ENCODE peak calls at places on chromosomes 12 and 14, in ten cellular contexts. C, R, O, U, L, V, M, H, N and G are unnamed samples.

GRCh38 chr12:71045781-71046180 is 112.0 kb downstream of the TSPAN8 start:
- DNase-seq in U (no peak), M (no peak), C (no peak), L (peak), V (peak), O (no peak), H (no peak), N (no peak), R (no peak), G (no peak)

GRCh38 chr12:115404761-115405470 is 720.9 kb upstream of the TBX3 start:
- DNase-seq in V (peak), O (no peak), U (no peak), M (no peak), L (peak), H (no peak), R (no peak), N (no peak), C (no peak), G (no peak)

GRCh38 chr12:116222358-116222757 is 55.1 kb downstream of the MED13L start:
- DNase-seq in R (no peak), O (peak), H (no peak), V (peak), C (peak), N (no peak), L (peak), M (peak), U (peak), G (no peak)

GRCh38 chr14:105069887-105070759 is 4.9 kb upstream of the GPR132 start:
- DNase-seq in V (peak), C (peak), R (peak), H (peak), U (no peak), N (no peak), O (no peak), L (peak), M (no peak), G (no peak)

GRCh38 chr14:71538949-71539659 is 393.1 kb upstream of the RGS6 start:
- DNase-seq in C (no peak), U (no peak), N (no peak), V (peak), L (peak), R (no peak), M (no peak), O (no peak), H (no peak), G (no peak)

GRCh38 chr14:35289623-35290022 is 2.6 kb upstream of the PSMA6 start:
- DNase-seq in M (no peak), L (no peak), N (no peak), U (no peak), V (no peak), R (no peak), C (no peak), O (no peak), H (no peak), G (no peak)

GRCh38 chr12:29794869-29795268 is 11.1 kb upstream of the TMTC1 start:
- DNase-seq in H (no peak), U (no peak), O (no peak), L (no peak), M (no peak), R (no peak), N (no peak), C (no peak), V (no peak), G (no peak)

GRCh38 chr12:128786741-128787391 is 36.9 kb downstream of the SLC15A4 start:
- DNase-seq in M (no peak), U (no peak), C (no peak), H (no peak), N (no peak), V (no peak), R (no peak), O (no peak), L (no peak), G (no peak)

GRCh38 chr14:71133296-71133695 is 226.0 kb downstream of the PCNX1 start:
- DNase-seq in V (no peak), C (no peak), R (no peak), H (peak), U (no peak), M (no peak), N (no peak), O (no peak), L (no peak), G (no peak)

GRCh38 chr14:67768219-67768618 is 48.2 kb downstream of the ZFYVE26 start:
- DNase-seq in U (no peak), R (no peak), V (peak), L (no peak), M (no peak), H (no peak), C (no peak), N (no peak), O (no peak), G (no peak)

GRCh38 chr12:34287437-34287836 is 265.1 kb downstream of the ALG10 start:
- DNase-seq in H (peak), O (no peak), C (no peak), R (no peak), L (no peak), V (no peak), U (no peak), M (no peak), N (no peak), G (peak)

GRCh38 chr12:3740840-3741239 is 12.1 kb downstream of the CRACR2A start:
- DNase-seq in R (no peak), O (no peak), M (no peak), U (no peak), H (no peak), L (no peak), C (no peak), N (no peak), V (no peak), G (no peak)

DNA sequence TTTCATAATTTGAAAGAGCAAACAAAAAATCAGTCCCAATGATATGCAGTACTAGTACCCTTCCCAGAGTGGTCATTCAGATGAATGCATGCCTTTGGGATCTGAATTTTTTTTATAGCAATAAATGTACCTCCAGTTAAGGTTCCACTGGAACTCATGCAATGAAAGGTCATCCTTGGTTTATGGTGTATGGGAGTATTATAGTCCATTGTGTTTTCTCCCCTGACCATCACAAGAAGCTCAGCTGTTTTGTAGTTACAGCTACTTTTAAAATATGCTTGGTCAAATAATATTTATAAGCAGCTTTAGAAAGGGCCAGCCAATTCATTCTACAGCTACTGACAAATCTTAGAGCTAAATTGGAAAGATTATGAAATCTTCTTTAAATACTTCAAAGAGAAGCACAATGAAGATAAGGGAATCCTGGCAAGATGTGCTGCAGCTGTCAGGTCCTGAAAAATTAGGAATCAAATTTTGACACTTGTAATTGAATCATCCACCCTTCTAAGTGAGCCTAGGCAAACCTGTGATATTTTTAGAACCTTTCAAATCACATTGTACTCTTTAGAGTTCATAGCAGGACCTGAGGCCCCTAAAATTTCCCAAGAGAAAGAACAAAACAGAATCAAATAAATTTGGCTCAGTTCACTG is 46.5 kb downstream of the IFT81 start:
- DNase-seq in R (no peak), N (no peak), V (no peak), M (no peak), U (no peak), C (no peak), H (no peak), O (no peak), L (no peak), G (no peak)
- H3K27ac ChIP-seq in R (no peak), N (no peak), V (peak), M (no peak), U (no peak), C (peak), H (peak), O (no peak), L (no peak), G (peak)

GRCh38 chr12:53431187-53431586 is 7.5 kb downstream of the AMHR2 start:
- DNase-seq in O (no peak), H (no peak), L (no peak), V (no peak), N (no peak), U (no peak), C (no peak), R (no peak), M (no peak), G (no peak)

GRCh38 chr12:53425515-53426150 is 2.0 kb downstream of the AMHR2 start:
- DNase-seq in U (peak), L (no peak), R (no peak), C (no peak), V (peak), M (no peak), N (no peak), O (peak), H (peak), G (no peak)

GRCh38 chr12:53427905-53428594 is 4.4 kb downstream of the AMHR2 start:
- DNase-seq in L (peak), V (peak), H (no peak), U (no peak), O (no peak), N (no peak), C (no peak), R (no peak), M (no peak), G (no peak)

GRCh38 chr12:53428741-53429140 is 5.1 kb downstream of the AMHR2 start:
- DNase-seq in N (no peak), R (no peak), O (no peak), V (no peak), L (no peak), M (no peak), U (no peak), H (no peak), C (no peak), G (no peak)

GRCh38 chr12:53430116-53430515 is 6.5 kb downstream of the AMHR2 start:
- DNase-seq in R (no peak), U (no peak), V (no peak), C (no peak), N (no peak), O (no peak), L (no peak), M (no peak), H (no peak), G (no peak)
- H3K27ac ChIP-seq in R (no peak), U (no peak), V (no peak), C (no peak), N (no peak), O (no peak), L (no peak), M (no peak), H (no peak), G (no peak)

GRCh38 chr14:58607571-58608317 is 30.0 kb upstream of the DACT1 start:
- DNase-seq in R (no peak), L (peak), U (no peak), M (no peak), H (no peak), V (peak), N (no peak), C (no peak), O (no peak), G (no peak)
- H3K27ac ChIP-seq in R (no peak), L (peak), U (no peak), M (no peak), H (peak), V (no peak), N (no peak), C (no peak), O (no peak), G (no peak)

GRCh38 chr12:32149489-32149888 is 42.8 kb downstream of the BICD1 start:
- DNase-seq in U (no peak), V (no peak), C (no peak), N (no peak), O (no peak), M (no peak), R (no peak), L (no peak), H (no peak), G (no peak)

GRCh38 chr12:32151552-32151951 is 44.9 kb downstream of the BICD1 start:
- DNase-seq in R (no peak), V (no peak), N (no peak), U (no peak), C (no peak), O (no peak), L (no peak), H (no peak), M (no peak), G (no peak)

GRCh38 chr12:32146074-32146873 is 39.6 kb downstream of the BICD1 start:
- DNase-seq in C (no peak), V (no peak), U (no peak), O (no peak), M (no peak), R (peak), L (no peak), N (no peak), H (no peak), G (no peak)

GRCh38 chr12:32151081-32151480 is 44.4 kb downstream of the BICD1 start:
- DNase-seq in N (no peak), U (no peak), H (no peak), R (no peak), C (no peak), O (no peak), M (no peak), L (peak), V (no peak), G (no peak)

DNA sequence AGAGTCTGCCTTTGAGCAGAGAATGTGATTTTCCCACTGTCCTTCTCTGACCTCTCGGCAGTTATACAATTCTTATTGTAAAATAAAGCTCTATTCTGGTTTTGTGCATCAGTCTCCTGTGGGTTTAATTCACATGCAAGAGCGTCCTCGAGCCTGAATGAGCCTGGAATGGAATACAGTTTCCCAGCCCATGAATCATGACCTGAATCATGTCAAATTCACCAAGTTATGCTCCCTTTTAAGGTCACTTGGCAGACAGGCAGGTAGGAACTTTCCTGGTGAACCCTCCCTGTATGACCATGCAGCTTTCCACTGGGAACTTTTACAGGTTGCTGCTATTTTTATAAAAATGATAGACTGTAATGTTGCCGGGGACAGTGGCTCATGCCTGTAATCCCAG is 41.7 kb downstream of the BICD1 start:
- DNase-seq in R (no peak), O (no peak), H (no peak), L (peak), M (no peak), V (no peak), U (no peak), N (no peak), C (no peak), G (no peak)
- H3K27ac ChIP-seq in R (no peak), O (no peak), H (no peak), L (peak), M (no peak), V (no peak), U (no peak), N (no peak), C (no peak), G (no peak)

GRCh38 chr14:99752486-99753121 is 40.6 kb upstream of the EML1 start:
- DNase-seq in C (no peak), N (no peak), O (no peak), V (peak), M (no peak), U (peak), L (peak), R (no peak), H (no peak), G (no peak)
- H3K27ac ChIP-seq in C (peak), N (no peak), O (no peak), V (no peak), M (peak), U (no peak), L (peak), R (no peak), H (no peak), G (peak)

GRCh38 chr12:118219106-118219505 is 83.2 kb downstream of the PEBP1 start:
- DNase-seq in O (no peak), L (no peak), M (no peak), R (no peak), C (no peak), H (no peak), V (no peak), N (no peak), U (no peak), G (no peak)
- H3K27ac ChIP-seq in O (no peak), L (no peak), M (no peak), R (no peak), C (no peak), H (no peak), V (no peak), N (no peak), U (no peak), G (no peak)

GRCh38 chr12:25025260-25025659 is 76.4 kb upstream of the BCAT1 start:
- DNase-seq in M (no peak), H (no peak), R (no peak), L (no peak), N (no peak), O (no peak), V (no peak), U (no peak), C (no peak), G (no peak)
- H3K27ac ChIP-seq in M (no peak), H (no peak), R (no peak), L (no peak), N (no peak), O (no peak), V (no peak), U (no peak), C (no peak), G (no peak)